ENCODE peak calls at places on chromosomes 4 and X, in eight cellular contexts. One of them, this sample, is unnamed.

GRCh38 chr4:101600287-101600686 is 190.2 kb upstream of the BANK1 start:
- DNase-seq in K562: no peak
- DNase-seq in endothelial cell of umbilical vein: peak
- DNase-seq in H9: no peak
- DNase-seq in GM23338: no peak
- DNase-seq in kidney: no peak
- DNase-seq in PC-3: no peak
- DNase-seq in tibial artery: no peak
- DNase-seq in this sample: no peak

GRCh38 chr4:4384837-4385236 is 2.1 kb upstream of the NSG1 start:
- DNase-seq in H9: peak
- DNase-seq in kidney: peak
- DNase-seq in GM23338: peak
- DNase-seq in K562: peak
- DNase-seq in tibial artery: no peak
- DNase-seq in endothelial cell of umbilical vein: no peak
- DNase-seq in PC-3: peak
- DNase-seq in this sample: no peak

GRCh38 chrX:69138512-69138911 is 26.7 kb downstream of the PJA1 start:
- DNase-seq in GM23338: no peak
- DNase-seq in K562: no peak
- DNase-seq in kidney: peak
- DNase-seq in H9: no peak
- DNase-seq in endothelial cell of umbilical vein: no peak
- DNase-seq in PC-3: no peak
- DNase-seq in tibial artery: no peak
- DNase-seq in this sample: no peak

GRCh38 chrX:30888526-30889146 is 418 bp downstream of the TAB3 start:
- DNase-seq in tibial artery: no peak
- DNase-seq in endothelial cell of umbilical vein: peak
- DNase-seq in kidney: no peak
- DNase-seq in H9: no peak
- DNase-seq in GM23338: peak
- DNase-seq in PC-3: no peak
- DNase-seq in K562: peak
- DNase-seq in this sample: peak

GRCh38 chrX:119479845-119480244 is 11.6 kb downstream of the SLC25A5 start:
- DNase-seq in PC-3: no peak
- DNase-seq in H9: no peak
- DNase-seq in tibial artery: no peak
- DNase-seq in GM23338: no peak
- DNase-seq in endothelial cell of umbilical vein: no peak
- DNase-seq in K562: no peak
- DNase-seq in kidney: no peak
- DNase-seq in this sample: no peak

GRCh38 chr4:89242864-89243740 is 64.5 kb downstream of the GPRIN3 start:
- DNase-seq in H9: no peak
- DNase-seq in endothelial cell of umbilical vein: no peak
- DNase-seq in tibial artery: no peak
- DNase-seq in K562: no peak
- DNase-seq in PC-3: no peak
- DNase-seq in kidney: no peak
- DNase-seq in GM23338: peak
- DNase-seq in this sample: no peak

GRCh38 chrX:39777623-39778025 is 320.1 kb downstream of the BCOR start:
- DNase-seq in kidney: no peak
- DNase-seq in K562: no peak
- DNase-seq in tibial artery: no peak
- DNase-seq in endothelial cell of umbilical vein: no peak
- DNase-seq in PC-3: no peak
- DNase-seq in GM23338: no peak
- DNase-seq in H9: no peak
- DNase-seq in this sample: no peak

GRCh38 chr4:109729155-109729562 is 711 bp downstream of the PLA2G12A start:
- DNase-seq in H9: no peak
- DNase-seq in PC-3: no peak
- DNase-seq in endothelial cell of umbilical vein: peak
- DNase-seq in K562: peak
- DNase-seq in tibial artery: no peak
- DNase-seq in kidney: no peak
- DNase-seq in GM23338: peak
- DNase-seq in this sample: no peak

GRCh38 chr4:2258091-2259035 is 3.5 kb downstream of the MXD4 start:
- DNase-seq in PC-3: no peak
- DNase-seq in endothelial cell of umbilical vein: no peak
- DNase-seq in kidney: peak
- DNase-seq in K562: no peak
- DNase-seq in tibial artery: peak
- DNase-seq in H9: no peak
- DNase-seq in GM23338: no peak
- DNase-seq in this sample: peak

DNA sequence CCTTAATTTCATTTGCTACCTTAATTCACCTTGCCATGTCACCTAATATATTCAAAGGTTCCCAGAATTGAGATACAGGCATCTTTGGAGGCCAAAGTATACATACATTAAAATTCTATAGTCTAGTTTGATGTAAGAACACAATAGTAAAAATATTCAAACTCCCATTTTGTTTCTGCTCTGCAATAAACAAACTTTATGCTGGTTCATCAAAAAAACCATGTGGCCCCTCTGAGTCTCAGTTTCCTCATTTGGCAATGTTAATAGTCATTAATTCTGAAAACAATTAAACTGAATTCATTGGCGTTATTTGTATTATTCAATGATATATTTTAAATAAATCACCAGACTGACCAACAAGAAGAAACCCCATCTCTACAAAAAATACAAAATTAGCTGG is 639.4 kb upstream of the INTU start:
- DNase-seq in kidney: no peak
- DNase-seq in K562: no peak
- DNase-seq in endothelial cell of umbilical vein: no peak
- DNase-seq in H9: no peak
- DNase-seq in PC-3: no peak
- DNase-seq in GM23338: no peak
- DNase-seq in tibial artery: no peak
- DNase-seq in this sample: no peak
- H3K27ac ChIP-seq in kidney: no peak
- H3K27ac ChIP-seq in K562: no peak
- H3K27ac ChIP-seq in endothelial cell of umbilical vein: no peak
- H3K27ac ChIP-seq in H9: no peak
- H3K27ac ChIP-seq in PC-3: no peak
- H3K27ac ChIP-seq in GM23338: no peak
- H3K27ac ChIP-seq in tibial artery: no peak
- H3K27ac ChIP-seq in this sample: no peak

GRCh38 chrX:28590394-28590793 is 3.1 kb downstream of the IL1RAPL1 start:
- DNase-seq in K562: no peak
- DNase-seq in endothelial cell of umbilical vein: peak
- DNase-seq in H9: no peak
- DNase-seq in GM23338: no peak
- DNase-seq in tibial artery: no peak
- DNase-seq in PC-3: no peak
- DNase-seq in kidney: no peak
- DNase-seq in this sample: no peak

GRCh38 chrX:28591542-28591941 is 4.3 kb downstream of the IL1RAPL1 start:
- DNase-seq in H9: no peak
- DNase-seq in kidney: no peak
- DNase-seq in PC-3: peak
- DNase-seq in GM23338: no peak
- DNase-seq in K562: no peak
- DNase-seq in tibial artery: no peak
- DNase-seq in endothelial cell of umbilical vein: peak
- DNase-seq in this sample: no peak

DNA sequence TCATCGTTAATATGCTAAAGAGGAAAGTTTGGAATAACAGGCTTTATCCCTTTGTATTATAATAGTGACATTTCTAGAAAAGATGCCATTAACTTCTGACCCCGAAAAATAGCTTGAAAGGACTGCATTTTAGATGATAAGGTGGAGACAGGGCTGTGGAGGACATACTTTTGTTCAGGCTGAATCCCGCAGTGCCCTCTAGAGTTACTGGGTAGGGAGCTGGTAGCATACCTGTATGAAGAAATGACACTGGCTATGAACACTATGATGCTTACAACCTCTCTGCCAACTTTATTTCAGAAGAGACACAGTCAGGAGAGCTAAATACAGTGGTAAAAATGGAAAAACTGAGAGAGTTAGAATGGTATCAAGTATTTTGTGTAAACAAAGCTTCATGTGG is 8.1 kb downstream of the IL1RAPL1 start:
- DNase-seq in endothelial cell of umbilical vein: no peak
- DNase-seq in PC-3: no peak
- DNase-seq in GM23338: peak
- DNase-seq in H9: no peak
- DNase-seq in kidney: no peak
- DNase-seq in tibial artery: no peak
- DNase-seq in K562: no peak
- DNase-seq in this sample: no peak
- TF ChIP-seq CTCF in endothelial cell of umbilical vein: no peak
- TF ChIP-seq CTCF in PC-3: peak
- TF ChIP-seq CTCF in GM23338: peak
- TF ChIP-seq CTCF in H9: peak
- TF ChIP-seq CTCF in kidney: no peak
- TF ChIP-seq CTCF in tibial artery: no peak
- TF ChIP-seq CTCF in K562: no peak
- TF ChIP-seq CTCF in this sample: no peak

GRCh38 chr4:97477974-97478373 is 665.3 kb downstream of the STPG2 start:
- DNase-seq in tibial artery: no peak
- DNase-seq in GM23338: no peak
- DNase-seq in kidney: no peak
- DNase-seq in K562: no peak
- DNase-seq in PC-3: no peak
- DNase-seq in H9: no peak
- DNase-seq in endothelial cell of umbilical vein: no peak
- DNase-seq in this sample: no peak

GRCh38 chr4:97479388-97479787 is 663.9 kb downstream of the STPG2 start:
- DNase-seq in K562: no peak
- DNase-seq in endothelial cell of umbilical vein: no peak
- DNase-seq in PC-3: no peak
- DNase-seq in H9: no peak
- DNase-seq in GM23338: no peak
- DNase-seq in tibial artery: no peak
- DNase-seq in kidney: no peak
- DNase-seq in this sample: no peak

GRCh38 chr4:97475621-97476020 is 667.7 kb downstream of the STPG2 start:
- DNase-seq in PC-3: no peak
- DNase-seq in H9: no peak
- DNase-seq in K562: no peak
- DNase-seq in endothelial cell of umbilical vein: no peak
- DNase-seq in kidney: no peak
- DNase-seq in GM23338: no peak
- DNase-seq in tibial artery: no peak
- DNase-seq in this sample: no peak
- H3K27ac ChIP-seq in PC-3: no peak
- H3K27ac ChIP-seq in H9: no peak
- H3K27ac ChIP-seq in K562: no peak
- H3K27ac ChIP-seq in endothelial cell of umbilical vein: no peak
- H3K27ac ChIP-seq in kidney: no peak
- H3K27ac ChIP-seq in GM23338: no peak
- H3K27ac ChIP-seq in tibial artery: no peak
- H3K27ac ChIP-seq in this sample: no peak

GRCh38 chrX:107482046-107482445 is 32.6 kb downstream of the FRMPD3 start:
- DNase-seq in tibial artery: no peak
- DNase-seq in K562: no peak
- DNase-seq in GM23338: no peak
- DNase-seq in kidney: no peak
- DNase-seq in H9: no peak
- DNase-seq in endothelial cell of umbilical vein: no peak
- DNase-seq in PC-3: no peak
- DNase-seq in this sample: no peak

GRCh38 chrX:107480272-107480671 is 30.8 kb downstream of the FRMPD3 start:
- DNase-seq in H9: no peak
- DNase-seq in GM23338: no peak
- DNase-seq in kidney: no peak
- DNase-seq in K562: no peak
- DNase-seq in tibial artery: no peak
- DNase-seq in endothelial cell of umbilical vein: no peak
- DNase-seq in PC-3: no peak
- DNase-seq in this sample: no peak

GRCh38 chrX:107483976-107484726 is 34.7 kb downstream of the FRMPD3 start:
- DNase-seq in tibial artery: no peak
- DNase-seq in K562: peak
- DNase-seq in GM23338: peak
- DNase-seq in endothelial cell of umbilical vein: no peak
- DNase-seq in PC-3: no peak
- DNase-seq in H9: peak
- DNase-seq in kidney: no peak
- DNase-seq in this sample: no peak

GRCh38 chrX:107485019-107485418 is 35.6 kb downstream of the FRMPD3 start:
- DNase-seq in PC-3: no peak
- DNase-seq in H9: no peak
- DNase-seq in GM23338: no peak
- DNase-seq in kidney: no peak
- DNase-seq in tibial artery: no peak
- DNase-seq in endothelial cell of umbilical vein: no peak
- DNase-seq in K562: no peak
- DNase-seq in this sample: no peak
- TF ChIP-seq CTCF in PC-3: no peak
- TF ChIP-seq CTCF in H9: peak
- TF ChIP-seq CTCF in GM23338: peak
- TF ChIP-seq CTCF in kidney: no peak
- TF ChIP-seq CTCF in tibial artery: no peak
- TF ChIP-seq CTCF in endothelial cell of umbilical vein: no peak
- TF ChIP-seq CTCF in K562: no peak
- TF ChIP-seq CTCF in this sample: no peak